ENCODE peak calls at places on chromosomes 3 and 15, in nine cellular contexts. R is heart left ventricle; X is breast epithelium; L is CD8-positive, alpha-beta memory T cell; I is trophoblast cell; G is astrocyte; D is colonic mucosa; W is adrenal gland; C is psoas muscle. Q is an unnamed sample. For H3K36me3, the result is how much of the 10 kb centered on the place peaks cover.

GRCh38 chr3:188607810-188608209 is 453.9 kb downstream of the LPP start:
- DNase-seq in L (no peak), G (no peak), I (no peak), X (no peak), C (no peak), R (no peak), D (no peak), W (no peak), Q (no peak)

GRCh38 chr15:37891754-37892368 is 42.6 kb upstream of the TMCO5A start:
- DNase-seq in C (no peak), I (peak), R (no peak), L (no peak), G (peak), W (peak), X (no peak), D (no peak), Q (no peak)

GRCh38 chr3:113070226-113071220 is 79.7 kb downstream of the GTPBP8 start:
- DNase-seq in R (peak), I (peak), L (no peak), C (no peak), W (no peak), D (no peak), G (peak), X (no peak), Q (no peak)

GRCh38 chr3:187228740-187229139 is 31.5 kb downstream of the RTP1 start:
- DNase-seq in W (no peak), X (no peak), G (no peak), R (no peak), C (no peak), D (no peak), L (no peak), I (no peak), Q (no peak)

GRCh38 chr3:66885326-66886000 is 112.6 kb upstream of the KBTBD8 start:
- DNase-seq in X (no peak), W (no peak), D (no peak), G (peak), C (no peak), R (no peak), I (no peak), L (no peak), Q (no peak)

GRCh38 chr15:50767332-50767861 is 1.9 kb upstream of the SPPL2A start:
- DNase-seq in G (no peak), W (peak), R (peak), I (no peak), L (no peak), D (peak), X (no peak), C (peak), Q (no peak)

GRCh38 chr3:143179603-143180002 is 60.0 kb downstream of the CHST2 start:
- DNase-seq in C (no peak), R (no peak), W (no peak), L (no peak), D (no peak), I (no peak), G (no peak), X (no peak), Q (no peak)

GRCh38 chr3:189272500-189273119 is 100.8 kb downstream of the TPRG1 start:
- DNase-seq in I (no peak), L (peak), D (no peak), W (no peak), X (no peak), R (no peak), C (no peak), G (no peak), Q (no peak)

GRCh38 chr15:52523192-52523591 is 5.5 kb downstream of the MYO5A start:
- DNase-seq in D (no peak), G (peak), X (no peak), L (no peak), I (peak), R (no peak), W (no peak), C (no peak), Q (no peak)

GRCh38 chr3:50450135-50450911 is 53.1 kb downstream of the CACNA2D2 start:
- DNase-seq in X (peak), W (peak), C (peak), G (peak), R (peak), L (peak), I (peak), D (peak), Q (peak)

GRCh38 chr3:189308594-189308993 is 136.8 kb downstream of the TPRG1 start:
- DNase-seq in L (no peak), D (no peak), C (no peak), G (no peak), X (no peak), W (no peak), R (no peak), I (no peak), Q (no peak)

GRCh38 chr15:48636511-48636910 is 9.0 kb downstream of the FBN1 start:
- DNase-seq in D (no peak), I (no peak), R (no peak), W (no peak), X (no peak), G (peak), C (no peak), L (no peak), Q (no peak)

GRCh38 chr15:48637639-48638038 is 7.9 kb downstream of the FBN1 start:
- DNase-seq in L (no peak), R (no peak), I (no peak), C (no peak), G (no peak), X (no peak), W (no peak), D (no peak), Q (no peak)

GRCh38 chr15:48642795-48643194 is 2.7 kb downstream of the FBN1 start:
- DNase-seq in R (no peak), W (no peak), L (no peak), C (no peak), X (no peak), G (no peak), I (no peak), D (no peak), Q (no peak)

GRCh38 chr15:48641416-48641815 is 4.1 kb downstream of the FBN1 start:
- DNase-seq in X (no peak), G (no peak), I (no peak), R (no peak), C (no peak), L (no peak), D (no peak), W (no peak), Q (no peak)

DNA sequence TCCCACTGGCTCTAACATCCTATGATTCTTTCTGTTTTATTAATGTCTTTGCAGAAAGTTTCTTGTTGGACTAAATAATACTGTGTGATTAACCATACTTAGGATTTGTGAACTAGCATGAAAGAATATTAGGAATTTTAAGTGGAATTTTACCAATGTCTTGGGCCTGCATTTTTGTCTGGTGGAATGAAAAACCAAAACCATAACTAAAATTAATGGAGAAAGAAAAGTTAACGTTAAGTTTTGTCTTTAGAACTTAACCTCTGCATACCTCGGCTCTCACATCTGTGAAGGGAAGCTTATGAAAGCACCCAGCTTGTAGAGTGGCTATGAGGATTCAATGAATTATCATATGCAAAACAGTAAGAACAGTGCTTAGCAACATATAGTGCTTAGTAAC is 6.5 kb downstream of the FBN1 start:
- DNase-seq in X (no peak), G (no peak), W (no peak), C (no peak), D (no peak), L (no peak), I (no peak), R (no peak), Q (no peak)
- H3K36me3 ChIP-seq in X (under half), G (under half), W (under half), C (under half), D (under half), L (under half), I (under half), R (under half), Q (under half)

DNA sequence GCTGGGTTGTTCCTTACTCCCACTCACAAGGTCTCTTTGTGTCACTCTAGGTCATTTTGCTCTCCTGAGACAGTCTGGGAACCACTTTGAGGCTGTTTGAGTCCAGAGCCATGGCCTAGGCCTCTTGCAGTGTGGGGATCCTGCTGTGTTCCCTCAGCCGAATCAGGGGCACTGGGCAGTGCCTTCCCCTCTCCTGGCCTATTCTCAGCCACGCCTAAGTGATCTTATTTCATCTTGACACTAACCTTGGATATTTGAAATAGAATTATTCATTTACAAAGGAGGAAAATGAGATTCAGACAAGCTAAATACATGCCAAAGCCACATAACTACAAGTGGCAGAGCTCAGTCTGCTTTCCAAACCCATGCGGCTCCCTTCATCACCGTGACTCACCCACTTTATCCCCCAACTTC is 557.2 kb upstream of the TBL1XR1 start:
- DNase-seq in R (no peak), G (peak), D (no peak), L (no peak), X (no peak), I (no peak), W (peak), C (no peak), Q (no peak)
- H3K27ac ChIP-seq in R (peak), G (no peak), D (no peak), L (no peak), X (no peak), I (no peak), W (peak), C (no peak), Q (peak)

DNA sequence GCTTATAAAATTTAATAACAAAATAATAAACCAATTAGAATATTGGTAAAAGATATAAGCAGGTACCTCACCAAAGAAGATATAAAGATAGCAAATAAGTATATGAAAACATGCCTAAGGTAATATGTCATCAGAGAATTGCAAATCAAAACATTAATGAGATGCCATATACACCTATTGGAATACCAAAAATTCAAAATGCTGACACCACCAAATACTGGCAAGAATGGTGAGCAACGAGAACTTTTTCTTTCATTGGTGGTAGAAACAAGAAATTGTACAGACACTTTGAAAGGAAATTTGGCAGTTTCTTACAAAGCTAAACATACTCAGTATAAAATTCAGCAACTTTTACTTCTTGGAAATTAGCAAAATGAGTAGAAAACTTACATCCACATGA is 346.9 kb upstream of the ROBO1 start:
- DNase-seq in R (no peak), X (no peak), C (no peak), G (no peak), L (no peak), I (no peak), D (no peak), W (no peak), Q (no peak)
- H3K4me3 ChIP-seq in R (no peak), X (no peak), C (no peak), G (no peak), L (no peak), I (no peak), D (no peak), W (no peak), Q (no peak)

DNA sequence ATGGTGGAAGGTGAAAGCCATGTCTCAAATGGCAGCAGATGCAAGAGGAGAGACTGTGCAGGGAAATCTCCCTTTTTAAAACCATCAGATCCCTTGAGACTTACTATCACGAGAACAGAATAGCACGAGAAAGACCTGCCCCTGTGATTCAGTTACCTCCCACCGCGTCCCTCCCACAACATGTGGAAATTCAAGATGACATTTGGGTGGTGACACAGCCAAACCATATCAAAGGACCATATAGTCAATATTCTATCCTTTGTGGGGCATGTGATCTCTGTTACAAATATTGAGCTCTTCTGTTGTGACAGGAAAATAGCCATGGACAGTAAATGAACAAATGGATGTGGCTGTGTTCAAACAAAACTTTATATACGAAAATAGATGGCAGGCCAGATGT is 77.2 kb upstream of the ACKR4 start:
- DNase-seq in D (no peak), C (no peak), L (no peak), X (no peak), W (no peak), I (no peak), G (no peak), R (no peak), Q (no peak)
- H3K36me3 ChIP-seq in D (under half), C (half or more), L (under half), X (under half), W (half or more), I (under half), G (half or more), R (half or more), Q (half or more)

GRCh38 chr3:149536429-149536828 is 61.9 kb downstream of the TM4SF4 start:
- DNase-seq in C (peak), I (no peak), L (no peak), D (peak), R (peak), X (no peak), W (peak), G (peak), Q (peak)
- H3K27ac ChIP-seq in C (peak), I (peak), L (no peak), D (no peak), R (peak), X (peak), W (no peak), G (peak), Q (peak)

GRCh38 chr3:123069021-123069381 is 2.2 kb downstream of the PDIA5 start:
- DNase-seq in R (no peak), I (no peak), X (no peak), W (no peak), D (no peak), L (no peak), G (no peak), C (no peak), Q (no peak)
- H3K4me3 ChIP-seq in R (peak), I (no peak), X (peak), W (peak), D (no peak), L (no peak), G (no peak), C (no peak), Q (no peak)

GRCh38 chr3:132276228-132276906 is 40.8 kb upstream of the ACP3 start:
- DNase-seq in I (no peak), W (no peak), G (no peak), L (no peak), R (no peak), D (no peak), C (no peak), X (no peak), Q (no peak)
- H3K36me3 ChIP-seq in I (under half), W (under half), G (under half), L (under half), R (under half), D (under half), C (under half), X (under half), Q (under half)